ENCODE peak calls at places on chromosomes 7 and 10, in nine cellular contexts. U, W, V, K, N, I, M, G and S are unnamed samples.

GRCh38 chr10:133159611-133159949 is 439 bp upstream of the KNDC1 start:
- DNase-seq in U (no peak), W (no peak), V (no peak), K (no peak), N (no peak), I (no peak), M (no peak), G (no peak), S (no peak)

GRCh38 chr10:17624996-17625395 is 7.8 kb upstream of the HACD1 start:
- DNase-seq in U (no peak), W (no peak), V (no peak), K (no peak), N (no peak), I (no peak), M (no peak), G (no peak), S (no peak)

GRCh38 chr10:72025832-72026231 is 61.6 kb downstream of the CHST3 start:
- DNase-seq in U (no peak), W (no peak), V (no peak), K (no peak), N (no peak), I (no peak), M (no peak), G (no peak), S (no peak)

GRCh38 chr7:66630529-66630928 is 1.8 kb downstream of the KCTD7 start:
- DNase-seq in U (no peak), W (no peak), V (no peak), K (no peak), N (no peak), I (no peak), M (no peak), G (no peak), S (no peak)

GRCh38 chr10:61135276-61135721 is 191.3 kb upstream of the RHOBTB1 start:
- DNase-seq in U (no peak), W (no peak), V (no peak), K (no peak), N (no peak), I (no peak), M (no peak), G (no peak), S (no peak)

GRCh38 chr7:12601302-12601869 is 30.9 kb downstream of the SCIN start:
- DNase-seq in U (no peak), W (no peak), V (no peak), K (no peak), N (no peak), I (no peak), M (no peak), G (no peak), S (no peak)

GRCh38 chr7:218316-218715 is 25.9 kb downstream of the FAM20C start:
- DNase-seq in U (no peak), W (no peak), V (no peak), K (no peak), N (peak), I (no peak), M (no peak), G (no peak), S (no peak)

GRCh38 chr7:14973712-14974428 is 71.3 kb upstream of the DGKB start:
- DNase-seq in U (no peak), W (no peak), V (no peak), K (no peak), N (no peak), I (no peak), M (no peak), G (no peak), S (no peak)

GRCh38 chr10:2244476-2244875 is 507.2 kb upstream of the ADARB2 start:
- DNase-seq in U (no peak), W (no peak), V (no peak), K (no peak), N (no peak), I (no peak), M (no peak), G (no peak), S (no peak)

GRCh38 chr7:80232969-80233724 is 98.5 kb downstream of the GNAI1 start:
- DNase-seq in U (no peak), W (no peak), V (no peak), K (no peak), N (no peak), I (no peak), M (no peak), G (no peak), S (no peak)

GRCh38 chr7:120942861-120943260 is 7.7 kb upstream of the ING3 start:
- DNase-seq in U (no peak), W (no peak), V (no peak), K (no peak), N (no peak), I (no peak), M (no peak), G (no peak), S (no peak)

GRCh38 chr7:140876519-140877248 is 48.0 kb downstream of the BRAF start:
- DNase-seq in U (no peak), W (no peak), V (no peak), K (no peak), N (no peak), I (no peak), M (no peak), G (no peak), S (no peak)

GRCh38 chr7:2202361-2202761 is 30.4 kb downstream of the MAD1L1 start:
- DNase-seq in U (no peak), W (no peak), V (no peak), K (no peak), N (no peak), I (peak), M (peak), G (no peak), S (no peak)

GRCh38 chr7:157004050-157004838 is 6.2 kb downstream of the MNX1 start:
- DNase-seq in U (no peak), W (no peak), V (no peak), K (no peak), N (peak), I (no peak), M (peak), G (no peak), S (no peak)

GRCh38 chr7:151796091-151796870 is 80.6 kb downstream of the PRKAG2 start:
- DNase-seq in U (no peak), W (peak), V (peak), K (no peak), N (peak), I (peak), M (no peak), G (peak), S (no peak)
- H3K27ac ChIP-seq in U (peak), W (peak), V (peak), K (no peak), N (no peak), I (no peak), M (peak), G (peak), S (no peak)

GRCh38 chr7:21426286-21426957 is 1.5 kb upstream of the SP4 start:
- DNase-seq in U (no peak), W (peak), V (no peak), K (no peak), N (no peak), I (no peak), M (no peak), G (no peak), S (no peak)
- H3K4me3 ChIP-seq in U (no peak), W (peak), V (peak), K (peak), N (peak), I (peak), M (peak), G (peak), S (peak)

DNA sequence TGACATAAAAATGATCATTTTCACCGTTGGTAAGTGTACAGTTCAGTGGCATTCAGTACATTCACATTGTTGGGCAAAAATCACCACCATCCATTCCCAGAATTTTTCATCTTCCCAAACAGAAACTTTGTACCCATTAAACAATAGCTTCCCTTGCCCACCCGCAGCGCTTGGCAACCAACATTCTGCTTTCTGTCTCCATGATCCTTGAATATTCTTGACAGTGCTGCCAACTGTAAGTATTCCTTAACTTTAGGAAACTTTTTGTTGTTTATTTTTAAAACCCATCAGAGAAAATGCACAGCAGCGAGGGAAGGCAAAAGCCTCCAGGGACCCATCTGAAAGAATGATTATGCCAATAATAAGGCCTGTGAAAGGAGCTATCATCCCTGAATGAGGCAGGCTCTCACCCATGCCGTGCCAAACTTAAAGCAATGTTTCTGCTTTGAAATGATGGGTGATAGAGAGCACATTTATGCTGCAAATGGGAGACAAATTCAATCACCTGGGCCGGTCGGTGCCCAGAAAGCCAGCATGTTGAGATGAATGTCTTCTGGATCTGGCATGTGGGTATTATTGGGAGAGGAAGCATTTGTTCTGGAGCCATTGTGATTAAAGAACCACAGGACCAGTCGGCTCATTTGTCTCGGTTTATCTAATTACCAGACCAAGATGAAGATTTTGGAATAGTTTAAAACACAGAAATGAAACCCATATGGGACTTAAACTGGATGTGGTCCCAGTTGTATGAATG is 202.1 kb upstream of the NPVF start:
- DNase-seq in U (no peak), W (no peak), V (no peak), K (no peak), N (no peak), I (no peak), M (no peak), G (no peak), S (no peak)
- H3K27ac ChIP-seq in U (no peak), W (no peak), V (peak), K (no peak), N (no peak), I (peak), M (peak), G (no peak), S (no peak)

GRCh38 chr7:27162548-27162848 is 2.8 kb downstream of the HOXA9 start:
- DNase-seq in U (no peak), W (no peak), V (no peak), K (no peak), N (no peak), I (no peak), M (no peak), G (no peak), S (no peak)

GRCh38 chr7:27165089-27165654 is at the start of gene HOXA9:
- DNase-seq in U (no peak), W (no peak), V (peak), K (no peak), N (peak), I (peak), M (no peak), G (peak), S (peak)

GRCh38 chr7:27164381-27165088 is 802 bp downstream of the HOXA9 start:
- DNase-seq in U (no peak), W (no peak), V (no peak), K (no peak), N (peak), I (no peak), M (no peak), G (peak), S (no peak)

GRCh38 chr7:27162930-27163775 is 2.2 kb downstream of the HOXA9 start:
- DNase-seq in U (no peak), W (no peak), V (no peak), K (no peak), N (no peak), I (no peak), M (no peak), G (no peak), S (no peak)

GRCh38 chr7:27163776-27164380 is 1.5 kb downstream of the HOXA9 start:
- DNase-seq in U (no peak), W (no peak), V (no peak), K (no peak), N (peak), I (no peak), M (no peak), G (no peak), S (no peak)
- H3K4me3 ChIP-seq in U (no peak), W (peak), V (peak), K (no peak), N (no peak), I (peak), M (peak), G (peak), S (no peak)

GRCh38 chr10:43225004-43225786 is 41.7 kb downstream of the RASGEF1A start:
- DNase-seq in U (peak), W (no peak), V (peak), K (no peak), N (no peak), I (peak), M (no peak), G (no peak), S (peak)

GRCh38 chr10:43226851-43227845 is 39.7 kb downstream of the RASGEF1A start:
- DNase-seq in U (peak), W (no peak), V (peak), K (no peak), N (peak), I (peak), M (peak), G (peak), S (no peak)

GRCh38 chr10:43225787-43226153 is 41.1 kb downstream of the RASGEF1A start:
- DNase-seq in U (no peak), W (no peak), V (peak), K (peak), N (peak), I (no peak), M (no peak), G (peak), S (no peak)

GRCh38 chr10:43227911-43228782 is 38.7 kb downstream of the RASGEF1A start:
- DNase-seq in U (peak), W (no peak), V (peak), K (peak), N (peak), I (peak), M (peak), G (peak), S (no peak)

DNA sequence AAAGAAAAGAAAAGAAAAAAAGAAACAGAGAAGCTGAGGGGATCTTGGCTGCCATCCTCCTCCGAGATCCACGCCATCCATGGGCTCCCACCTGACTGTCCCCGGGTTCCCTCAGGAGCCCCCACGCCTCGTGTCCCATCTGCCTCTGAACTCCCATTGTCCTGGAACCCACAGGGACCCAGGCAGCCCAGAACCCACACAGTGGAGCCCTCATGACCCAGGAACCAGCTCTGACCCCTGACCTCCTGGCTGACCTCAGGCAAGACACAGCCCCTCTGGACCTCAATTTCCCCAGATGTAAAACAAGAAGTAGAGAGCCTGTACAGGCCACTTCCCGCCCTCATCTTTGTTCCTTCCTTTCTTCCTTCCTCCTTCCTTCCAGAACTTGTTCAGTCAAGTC is 40.4 kb downstream of the RASGEF1A start:
- DNase-seq in U (no peak), W (no peak), V (peak), K (no peak), N (peak), I (no peak), M (peak), G (no peak), S (no peak)
- H3K27ac ChIP-seq in U (no peak), W (no peak), V (no peak), K (no peak), N (no peak), I (no peak), M (no peak), G (no peak), S (no peak)

DNA sequence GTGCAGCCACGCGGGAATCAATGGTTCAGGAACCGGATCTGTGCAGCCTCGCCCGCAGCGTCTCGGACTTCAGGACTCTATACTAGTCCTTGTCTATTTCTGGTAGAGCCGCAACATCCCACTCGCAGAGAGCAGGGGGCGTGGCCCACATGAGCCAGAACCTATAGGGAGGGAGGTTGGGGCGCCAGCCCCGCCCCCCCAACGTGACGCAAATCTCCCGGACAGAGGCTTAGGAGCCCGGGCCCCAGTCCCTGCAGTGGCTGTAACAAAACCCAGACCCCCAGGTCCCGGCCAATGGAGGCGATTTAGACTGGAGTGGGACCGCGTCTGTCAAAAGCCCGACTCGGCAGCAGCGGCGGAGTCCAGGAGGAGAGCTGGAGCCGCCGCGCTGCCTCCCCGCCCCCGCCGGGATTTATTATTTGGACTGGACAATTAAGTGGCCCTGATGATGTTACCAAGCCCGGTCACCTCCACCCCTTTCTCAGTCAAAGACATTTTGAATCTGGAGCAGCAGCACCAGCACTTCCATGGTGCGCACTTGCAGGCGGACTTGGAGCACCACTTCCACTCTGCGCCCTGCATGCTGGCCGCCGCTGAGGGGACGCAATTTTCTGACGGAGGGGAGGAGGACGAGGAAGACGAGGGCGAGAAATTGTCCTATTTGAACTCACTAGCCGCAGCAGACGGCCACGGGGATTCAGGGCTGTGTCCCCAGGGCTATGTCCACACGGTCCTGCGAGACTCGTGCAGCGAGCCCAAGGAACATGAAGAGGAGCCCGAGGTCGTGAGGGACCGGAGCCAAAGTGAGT is at the start of gene NKX2-3:
- DNase-seq in U (no peak), W (no peak), V (no peak), K (no peak), N (peak), I (peak), M (no peak), G (peak), S (peak)
- H3K4me3 ChIP-seq in U (no peak), W (peak), V (no peak), K (no peak), N (no peak), I (no peak), M (peak), G (peak), S (no peak)

DNA sequence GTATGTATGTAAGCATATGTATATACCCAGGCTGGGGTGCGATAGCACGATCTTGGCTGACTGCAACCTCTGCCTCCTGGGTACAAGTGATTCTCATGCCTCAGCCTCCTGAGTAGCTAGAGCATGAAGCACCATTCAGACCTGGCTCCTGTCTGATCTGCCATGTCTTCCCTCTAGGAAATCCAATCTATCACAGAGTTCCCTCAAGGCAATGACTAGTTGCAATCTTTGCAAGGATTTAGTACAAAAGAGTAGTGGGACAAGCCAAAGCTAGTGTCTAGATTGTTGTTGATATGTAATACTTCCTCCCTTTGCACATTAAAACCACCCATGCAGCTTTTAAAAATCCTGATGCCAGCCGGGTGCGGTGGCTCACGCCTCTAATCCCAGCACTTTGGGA is 60.5 kb upstream of the PRKAR2B start:
- DNase-seq in U (no peak), W (no peak), V (no peak), K (no peak), N (no peak), I (no peak), M (peak), G (no peak), S (no peak)
- H3K27ac ChIP-seq in U (no peak), W (no peak), V (no peak), K (no peak), N (no peak), I (no peak), M (no peak), G (no peak), S (no peak)

DNA sequence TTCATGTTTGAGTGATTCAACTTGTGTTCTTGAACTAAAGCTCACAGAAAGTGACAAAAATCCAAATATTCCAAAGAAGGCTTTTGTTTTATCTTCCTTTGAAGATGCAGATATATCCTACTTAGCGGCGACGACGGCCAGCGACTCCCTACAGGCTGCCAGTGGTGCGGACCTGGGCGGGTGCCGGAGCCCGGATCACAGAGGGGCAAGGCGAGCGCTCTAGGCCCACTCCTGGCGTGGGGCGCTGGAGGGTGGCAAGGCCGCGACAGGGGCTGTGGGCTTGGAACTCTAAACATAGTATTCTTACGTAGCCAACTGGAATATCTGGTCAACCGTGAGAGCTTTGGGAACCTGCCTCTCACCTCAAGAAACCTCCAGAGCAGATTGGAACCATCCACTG is 914 bp upstream of the GIMAP7 start:
- DNase-seq in U (no peak), W (no peak), V (no peak), K (no peak), N (no peak), I (no peak), M (no peak), G (no peak), S (no peak)
- H3K4me3 ChIP-seq in U (no peak), W (no peak), V (no peak), K (peak), N (no peak), I (no peak), M (no peak), G (peak), S (no peak)

GRCh38 chr7:141975806-141976523 is 2.4 kb upstream of the TAS2R38 start:
- DNase-seq in U (peak), W (peak), V (peak), K (peak), N (peak), I (peak), M (peak), G (peak), S (peak)
- H3K27ac ChIP-seq in U (no peak), W (no peak), V (no peak), K (no peak), N (no peak), I (no peak), M (no peak), G (no peak), S (no peak)

DNA sequence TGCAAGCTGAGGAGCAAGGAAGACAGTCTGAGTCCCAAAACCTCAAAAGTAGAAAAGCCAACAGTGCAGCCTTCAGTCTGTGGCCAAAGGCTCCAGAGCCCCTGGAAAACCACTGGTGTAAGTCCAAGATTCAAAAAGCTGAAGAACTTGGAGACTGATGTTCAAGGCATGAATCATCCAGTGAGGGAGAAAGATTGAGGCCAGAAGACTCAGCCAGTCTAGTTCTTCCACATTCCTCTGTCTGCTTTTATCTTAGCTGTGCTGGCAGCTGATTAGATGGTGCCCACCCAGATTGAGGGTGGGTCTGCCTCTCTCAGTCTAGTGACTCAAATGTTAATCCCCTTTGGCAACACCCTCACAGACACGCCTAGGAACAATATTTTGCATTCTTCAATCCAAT is 20.1 kb upstream of the MDFIC start:
- DNase-seq in U (no peak), W (no peak), V (no peak), K (no peak), N (no peak), I (no peak), M (no peak), G (no peak), S (no peak)
- H3K4me3 ChIP-seq in U (no peak), W (no peak), V (no peak), K (no peak), N (no peak), I (no peak), M (no peak), G (no peak), S (no peak)